ENCODE peak calls at places on chromosomes 11 and 22, in four cellular contexts. O is AG10803, U is PC-3, G is HFFc6. X is an unnamed sample.

GRCh38 chr11:122863704-122864326 is 18.7 kb upstream of the JHY start:
- DNase-seq in O (peak), U (peak), G (peak), X (no peak)

GRCh38 chr11:5129457-5129877 is 8.7 kb downstream of the OR52A5 start:
- DNase-seq in O (no peak), U (no peak), G (peak), X (no peak)

GRCh38 chr11:128548655-128549255 is 38.6 kb downstream of the ETS1 start:
- DNase-seq in O (no peak), U (peak), G (no peak), X (no peak)

GRCh38 chr22:28903719-28904118 is 20.3 kb downstream of the ZNRF3 start:
- DNase-seq in O (no peak), U (no peak), G (no peak), X (no peak)

GRCh38 chr11:87137711-87138110 is 100.0 kb downstream of the TMEM135 start:
- DNase-seq in O (peak), U (no peak), G (peak), X (no peak)

GRCh38 chr11:26079966-26080365 is 252.0 kb upstream of the ANO3 start:
- DNase-seq in O (peak), U (no peak), G (no peak), X (no peak)

GRCh38 chr11:100515087-100515486 is 172.0 kb upstream of the ARHGAP42 start:
- DNase-seq in O (no peak), U (peak), G (no peak), X (no peak)

GRCh38 chr22:20582171-20582511 is 74.7 kb downstream of the MED15 start:
- DNase-seq in O (no peak), U (no peak), G (no peak), X (no peak)

GRCh38 chr11:69293819-69294505 is at the start of gene MYEOV:
- DNase-seq in O (peak), U (peak), G (no peak), X (peak)

GRCh38 chr11:69293087-69293486 is 868 bp upstream of the MYEOV start:
- DNase-seq in O (no peak), U (peak), G (no peak), X (peak)

GRCh38 chr22:38657248-38657909 is 941 bp downstream of the CBY1 start:
- DNase-seq in O (peak), U (peak), G (no peak), X (no peak)

GRCh38 chr22:26648011-26648497 is 9.3 kb upstream of the MIAT start:
- DNase-seq in O (no peak), U (no peak), G (no peak), X (no peak)

GRCh38 chr22:50621948-50622722 is 5.8 kb downstream of the ARSA start:
- DNase-seq in O (no peak), U (peak), G (no peak), X (no peak)

GRCh38 chr22:37448521-37449150 is 21.4 kb upstream of the ELFN2 start:
- DNase-seq in O (no peak), U (no peak), G (no peak), X (no peak)

GRCh38 chr11:60175860-60176275 is 7.0 kb downstream of the MS4A6A start:
- DNase-seq in O (no peak), U (no peak), G (no peak), X (no peak)

GRCh38 chr11:127943152-127943551 is 644.2 kb downstream of the ETS1 start:
- DNase-seq in O (no peak), U (no peak), G (no peak), X (no peak)

GRCh38 chr11:63945482-63946163 is 6.8 kb downstream of the NAA40 start:
- DNase-seq in O (peak), U (peak), G (peak), X (no peak)

GRCh38 chr22:25048659-25049657 is 96.4 kb downstream of the KIAA1671 start:
- DNase-seq in O (peak), U (peak), G (no peak), X (peak)

GRCh38 chr11:58727415-58727797 is 4.3 kb downstream of the GLYAT start:
- DNase-seq in O (no peak), U (no peak), G (no peak), X (no peak)

GRCh38 chr11:68565768-68566167 is 105.2 kb downstream of the PPP6R3 start:
- DNase-seq in O (no peak), U (no peak), G (no peak), X (no peak)

GRCh38 chr11:27291954-27292641 is 70.9 kb downstream of the CCDC34 start:
- DNase-seq in O (peak), U (no peak), G (no peak), X (no peak)

GRCh38 chr22:23376256-23376655 is 195.9 kb downstream of the BCR start:
- DNase-seq in O (no peak), U (peak), G (peak), X (no peak)
- TF ChIP-seq CTCF in O (peak), U (peak), G (peak), X (peak)

DNA sequence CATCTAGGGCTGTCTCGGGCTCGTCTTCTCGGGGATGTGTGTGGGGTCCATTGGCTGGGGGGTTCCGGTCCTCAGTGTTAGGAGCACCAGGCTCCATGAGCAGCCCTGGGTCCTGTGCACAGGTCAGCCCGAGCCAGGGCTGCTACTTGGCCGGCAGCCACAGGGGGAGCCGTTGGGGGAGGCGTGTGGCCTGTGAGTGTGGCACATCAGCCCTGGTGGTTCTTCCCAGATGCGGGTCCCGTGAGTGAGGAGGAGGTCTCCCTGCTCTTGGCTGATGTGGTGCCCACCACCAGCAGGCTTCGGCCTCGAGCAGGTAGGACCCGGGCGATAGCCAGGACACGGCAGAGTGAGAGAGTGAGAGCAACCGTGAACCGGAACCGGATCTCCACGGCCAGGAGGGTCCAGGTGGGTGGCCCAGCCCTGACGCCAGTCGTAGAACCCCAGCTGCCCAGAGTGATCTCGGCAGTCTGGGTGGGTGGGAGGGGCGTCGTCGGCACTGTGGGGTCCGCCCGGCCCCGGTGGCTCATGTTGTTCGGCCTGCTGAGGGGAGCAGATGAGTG is 18.5 kb downstream of the IRF7 start:
- DNase-seq in O (no peak), U (no peak), G (no peak), X (no peak)
- TF ChIP-seq CTCF in O (no peak), U (peak), G (peak), X (peak)

GRCh38 chr11:18853086-18853720 is 61.6 kb upstream of the PTPN5 start:
- DNase-seq in O (peak), U (peak), G (peak), X (no peak)
- TF ChIP-seq CTCF in O (peak), U (peak), G (peak), X (peak)

GRCh38 chr11:120137611-120138521 is at the start of gene TRIM29:
- DNase-seq in O (no peak), U (peak), G (no peak), X (peak)
- TF ChIP-seq CTCF in O (no peak), U (peak), G (no peak), X (no peak)

DNA sequence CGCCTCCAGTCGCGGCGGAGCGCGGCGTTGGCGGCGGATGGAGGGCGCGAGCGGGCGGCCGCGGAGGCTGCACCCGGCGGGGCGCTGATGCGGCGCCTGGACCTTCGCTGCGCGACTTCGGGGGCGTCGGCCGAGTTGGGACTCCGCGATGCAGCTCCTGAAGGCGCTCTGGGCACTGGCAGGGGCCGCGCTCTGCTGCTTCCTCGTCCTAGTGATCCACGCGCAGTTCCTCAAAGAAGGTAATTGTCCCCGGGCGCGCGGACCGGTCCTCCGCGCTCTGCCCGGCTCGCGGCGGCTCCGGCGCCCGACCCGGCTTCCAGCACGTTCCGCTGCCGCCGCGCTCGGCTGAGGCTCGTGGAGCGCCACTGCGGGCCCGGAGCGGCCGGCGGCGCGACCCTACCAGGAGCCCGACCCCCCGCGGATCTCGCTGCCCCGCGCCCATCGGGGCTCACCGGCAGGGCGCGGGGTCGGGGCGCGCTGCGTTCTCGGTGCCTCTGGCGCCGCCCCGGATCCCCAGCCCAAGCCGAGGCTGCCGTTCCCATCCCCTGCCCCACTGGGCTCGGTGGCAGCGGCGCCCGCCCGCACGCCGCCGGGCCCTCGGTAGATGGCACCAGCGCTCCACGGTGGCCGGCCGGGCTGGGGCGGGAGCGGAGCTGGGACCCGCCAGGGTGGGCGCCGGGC is 1251.2 kb downstream of the BRD1 start:
- DNase-seq in O (peak), U (no peak), G (no peak), X (no peak)
- TF ChIP-seq CTCF in O (peak), U (peak), G (no peak), X (peak)

DNA sequence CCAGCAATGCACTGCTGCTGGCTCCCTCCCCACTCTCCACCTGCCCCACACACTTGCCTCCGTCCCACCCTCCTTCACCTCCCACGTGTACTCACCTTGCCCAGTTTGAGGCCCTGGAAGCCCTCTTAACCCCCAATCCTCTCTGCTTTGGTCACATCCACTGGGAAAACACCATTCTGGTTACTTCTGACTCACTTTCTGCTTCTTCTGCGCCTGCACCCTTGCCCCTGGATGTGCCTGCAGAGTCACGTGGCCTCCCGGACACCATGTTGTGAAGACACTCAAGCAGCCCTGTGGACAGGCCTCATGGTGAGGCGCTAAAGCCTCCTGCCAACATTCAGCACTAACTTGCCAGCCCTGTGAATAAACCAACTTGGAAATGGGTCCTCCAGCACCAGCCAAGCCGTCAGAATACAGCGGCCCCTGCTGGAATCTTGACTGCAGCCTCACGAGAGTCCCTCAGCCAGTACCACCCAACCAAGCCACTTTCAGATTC is 2.6 kb upstream of the NAALADL1 start:
- DNase-seq in O (no peak), U (no peak), G (peak), X (no peak)
- TF ChIP-seq CTCF in O (peak), U (no peak), G (peak), X (peak)

GRCh38 chr11:78767409-78767932 is 192.8 kb upstream of the NARS2 start:
- DNase-seq in O (no peak), U (no peak), G (peak), X (no peak)

GRCh38 chr11:78768345-78768744 is 193.7 kb upstream of the NARS2 start:
- DNase-seq in O (no peak), U (no peak), G (no peak), X (no peak)

GRCh38 chr11:78768947-78769346 is 194.3 kb upstream of the NARS2 start:
- DNase-seq in O (peak), U (no peak), G (no peak), X (no peak)

GRCh38 chr11:78764946-78765345 is 190.3 kb upstream of the NARS2 start:
- DNase-seq in O (no peak), U (no peak), G (no peak), X (no peak)

GRCh38 chr11:78766997-78767396 is 192.3 kb upstream of the NARS2 start:
- DNase-seq in O (no peak), U (no peak), G (no peak), X (no peak)
- TF ChIP-seq CTCF in O (no peak), U (no peak), G (no peak), X (no peak)

DNA sequence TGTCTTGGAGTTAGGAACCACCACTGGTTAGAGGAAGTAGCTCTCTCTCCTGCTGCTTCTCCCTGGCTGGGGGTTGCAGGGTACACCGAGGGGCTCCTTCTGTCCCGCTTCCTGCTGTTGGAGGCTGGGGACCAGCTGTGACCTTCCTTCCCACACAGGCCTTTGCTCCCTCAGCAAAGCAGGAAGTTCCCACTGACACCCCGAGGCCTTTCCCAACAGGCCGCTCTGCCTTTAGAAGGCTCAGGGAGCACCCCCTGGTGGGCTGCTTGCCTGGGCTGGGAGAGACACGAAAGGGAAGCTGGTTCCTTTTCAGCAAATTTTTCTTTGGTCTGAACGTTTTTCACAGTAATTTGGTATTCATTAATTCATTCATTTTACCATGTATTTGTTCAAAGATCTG is 527.9 kb upstream of the B3GAT1 start:
- DNase-seq in O (no peak), U (no peak), G (no peak), X (no peak)
- TF ChIP-seq CTCF in O (no peak), U (peak), G (no peak), X (peak)

DNA sequence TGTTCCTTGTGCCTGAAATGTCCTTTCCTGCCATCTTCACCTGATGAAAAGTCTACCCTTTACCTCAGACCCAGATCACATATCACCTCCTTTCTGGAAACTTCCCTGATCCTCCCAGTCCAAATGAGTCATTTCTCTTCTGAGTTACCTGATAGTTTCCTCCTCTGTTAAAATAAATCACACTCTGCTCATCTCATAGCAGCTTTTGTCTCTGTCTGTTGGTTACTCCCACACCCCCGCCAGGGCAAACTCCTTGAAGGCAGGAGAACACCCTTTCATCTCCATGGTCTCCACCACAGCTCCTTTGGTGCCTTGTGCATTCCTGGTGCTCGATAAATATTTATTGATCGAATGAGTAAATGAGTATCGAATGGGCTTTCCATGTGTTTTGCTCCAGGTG is 178.0 kb downstream of the GRIK4 start:
- DNase-seq in O (no peak), U (no peak), G (no peak), X (no peak)
- TF ChIP-seq CTCF in O (no peak), U (no peak), G (no peak), X (no peak)

DNA sequence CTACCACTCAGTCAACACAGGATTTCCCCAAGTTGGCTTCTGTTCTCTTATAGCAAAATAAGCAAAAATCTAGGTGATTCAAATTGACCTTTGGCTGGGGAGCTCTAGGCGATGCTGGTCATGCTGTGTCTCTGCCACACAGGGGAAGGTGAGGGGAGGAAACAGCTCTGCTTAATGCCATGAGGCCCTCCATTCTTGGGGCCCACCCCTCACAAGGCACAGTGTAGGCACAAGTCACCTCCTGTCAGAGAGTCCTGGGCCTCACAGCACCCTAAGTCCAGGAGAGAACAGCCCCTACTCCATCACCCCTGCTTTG is 46.9 kb downstream of the PLEKHA7 start:
- DNase-seq in O (no peak), U (no peak), G (no peak), X (no peak)
- TF ChIP-seq CTCF in O (no peak), U (no peak), G (no peak), X (no peak)